ENCODE peak calls at places on chromosome 15, in eight cellular contexts. One of them, this sample, is unnamed.

GRCh38 chr15:96657096-96657495 is 326.6 kb downstream of the NR2F2 start:
- DNase-seq in GM12864: no peak
- DNase-seq in fibroblast of villous mesenchyme: no peak
- DNase-seq in NT2/D1: peak; percentile 2
- DNase-seq in small intestine: no peak
- DNase-seq in lower lobe of right lung: no peak
- DNase-seq in left ventricle myocardium inferior: no peak
- DNase-seq in choroid plexus epithelial cell: peak; percentile 2
- DNase-seq in this sample: no peak

GRCh38 chr15:58070801-58071418 is 5.4 kb upstream of the ALDH1A2 start:
- DNase-seq in GM12864: peak; percentile 4
- DNase-seq in fibroblast of villous mesenchyme: peak; percentile 69
- DNase-seq in NT2/D1: peak; percentile 63
- DNase-seq in small intestine: peak; percentile 68
- DNase-seq in lower lobe of right lung: peak; percentile 59
- DNase-seq in left ventricle myocardium inferior: peak; percentile 52
- DNase-seq in choroid plexus epithelial cell: peak; percentile 78
- DNase-seq in this sample: peak; percentile 56

GRCh38 chr15:62469874-62470688 is 305.0 kb upstream of the C2CD4B start:
- DNase-seq in GM12864: no peak
- DNase-seq in fibroblast of villous mesenchyme: peak; percentile 57
- DNase-seq in NT2/D1: no peak
- DNase-seq in small intestine: no peak
- DNase-seq in lower lobe of right lung: no peak
- DNase-seq in left ventricle myocardium inferior: peak; percentile 45
- DNase-seq in choroid plexus epithelial cell: peak; percentile 36
- DNase-seq in this sample: peak; percentile 23

GRCh38 chr15:20356444-20357138 is 185.0 kb downstream of the GOLGA6L6 start:
- DNase-seq in GM12864: no peak
- DNase-seq in fibroblast of villous mesenchyme: peak; percentile 69
- DNase-seq in NT2/D1: peak; percentile 72
- DNase-seq in small intestine: no peak
- DNase-seq in lower lobe of right lung: peak; percentile 73
- DNase-seq in left ventricle myocardium inferior: peak; percentile 54
- DNase-seq in choroid plexus epithelial cell: peak; percentile 16
- DNase-seq in this sample: peak; percentile 69

GRCh38 chr15:60780147-60780546 is 301.2 kb upstream of the ICE2 start:
- DNase-seq in GM12864: no peak
- DNase-seq in fibroblast of villous mesenchyme: no peak
- DNase-seq in NT2/D1: no peak
- DNase-seq in small intestine: no peak
- DNase-seq in lower lobe of right lung: no peak
- DNase-seq in left ventricle myocardium inferior: no peak
- DNase-seq in choroid plexus epithelial cell: no peak
- DNase-seq in this sample: no peak

GRCh38 chr15:31269961-31270575 is 56.6 kb upstream of the KLF13 start:
- DNase-seq in GM12864: no peak
- DNase-seq in fibroblast of villous mesenchyme: no peak
- DNase-seq in NT2/D1: no peak
- DNase-seq in small intestine: no peak
- DNase-seq in lower lobe of right lung: no peak
- DNase-seq in left ventricle myocardium inferior: no peak
- DNase-seq in choroid plexus epithelial cell: no peak
- DNase-seq in this sample: no peak

GRCh38 chr15:95903352-95903751 is 427.1 kb upstream of the NR2F2 start:
- DNase-seq in GM12864: no peak
- DNase-seq in fibroblast of villous mesenchyme: no peak
- DNase-seq in NT2/D1: no peak
- DNase-seq in small intestine: no peak
- DNase-seq in lower lobe of right lung: no peak
- DNase-seq in left ventricle myocardium inferior: no peak
- DNase-seq in choroid plexus epithelial cell: no peak
- DNase-seq in this sample: no peak

GRCh38 chr15:30992465-30992864 is 1.0 kb upstream of the MTMR10 start:
- DNase-seq in GM12864: no peak
- DNase-seq in fibroblast of villous mesenchyme: no peak
- DNase-seq in NT2/D1: no peak
- DNase-seq in small intestine: peak; percentile 30
- DNase-seq in lower lobe of right lung: peak; percentile 61
- DNase-seq in left ventricle myocardium inferior: no peak
- DNase-seq in choroid plexus epithelial cell: no peak
- DNase-seq in this sample: no peak

GRCh38 chr15:23642413-23643044 is 5.1 kb downstream of the MAGEL2 start:
- DNase-seq in GM12864: no peak
- DNase-seq in fibroblast of villous mesenchyme: peak; percentile 44
- DNase-seq in NT2/D1: no peak
- DNase-seq in small intestine: peak; percentile 61
- DNase-seq in lower lobe of right lung: peak; percentile 57
- DNase-seq in left ventricle myocardium inferior: peak; percentile 38
- DNase-seq in choroid plexus epithelial cell: peak; percentile 46
- DNase-seq in this sample: peak; percentile 63

GRCh38 chr15:79539426-79539825 is 107.3 kb downstream of the MINAR1 start:
- DNase-seq in GM12864: no peak
- DNase-seq in fibroblast of villous mesenchyme: no peak
- DNase-seq in NT2/D1: no peak
- DNase-seq in small intestine: no peak
- DNase-seq in lower lobe of right lung: no peak
- DNase-seq in left ventricle myocardium inferior: no peak
- DNase-seq in choroid plexus epithelial cell: no peak
- DNase-seq in this sample: no peak

GRCh38 chr15:99412626-99413025 is 153.2 kb upstream of the MEF2A start:
- DNase-seq in GM12864: no peak
- DNase-seq in fibroblast of villous mesenchyme: no peak
- DNase-seq in NT2/D1: no peak
- DNase-seq in small intestine: no peak
- DNase-seq in lower lobe of right lung: no peak
- DNase-seq in left ventricle myocardium inferior: no peak
- DNase-seq in choroid plexus epithelial cell: no peak
- DNase-seq in this sample: no peak

GRCh38 chr15:100725121-100726069 is 123.0 kb downstream of the ASB7 start:
- DNase-seq in GM12864: no peak
- DNase-seq in fibroblast of villous mesenchyme: peak; percentile 75
- DNase-seq in NT2/D1: no peak
- DNase-seq in small intestine: no peak
- DNase-seq in lower lobe of right lung: no peak
- DNase-seq in left ventricle myocardium inferior: no peak
- DNase-seq in choroid plexus epithelial cell: peak; percentile 44
- DNase-seq in this sample: peak; percentile 8

GRCh38 chr15:100723323-100723801 is 121.0 kb downstream of the ASB7 start:
- DNase-seq in GM12864: no peak
- DNase-seq in fibroblast of villous mesenchyme: no peak
- DNase-seq in NT2/D1: no peak
- DNase-seq in small intestine: no peak
- DNase-seq in lower lobe of right lung: no peak
- DNase-seq in left ventricle myocardium inferior: no peak
- DNase-seq in choroid plexus epithelial cell: no peak
- DNase-seq in this sample: peak; percentile 28

GRCh38 chr15:100720406-100720967 is 118.1 kb downstream of the ASB7 start:
- DNase-seq in GM12864: no peak
- DNase-seq in fibroblast of villous mesenchyme: no peak
- DNase-seq in NT2/D1: no peak
- DNase-seq in small intestine: no peak
- DNase-seq in lower lobe of right lung: no peak
- DNase-seq in left ventricle myocardium inferior: no peak
- DNase-seq in choroid plexus epithelial cell: no peak
- DNase-seq in this sample: no peak

GRCh38 chr15:100721758-100722550 is 119.6 kb downstream of the ASB7 start:
- DNase-seq in GM12864: no peak
- DNase-seq in fibroblast of villous mesenchyme: peak; percentile 99
- DNase-seq in NT2/D1: no peak
- DNase-seq in small intestine: peak; percentile 93
- DNase-seq in lower lobe of right lung: peak; percentile 73
- DNase-seq in left ventricle myocardium inferior: peak; percentile 62
- DNase-seq in choroid plexus epithelial cell: peak; percentile 99
- DNase-seq in this sample: peak; percentile 63

DNA sequence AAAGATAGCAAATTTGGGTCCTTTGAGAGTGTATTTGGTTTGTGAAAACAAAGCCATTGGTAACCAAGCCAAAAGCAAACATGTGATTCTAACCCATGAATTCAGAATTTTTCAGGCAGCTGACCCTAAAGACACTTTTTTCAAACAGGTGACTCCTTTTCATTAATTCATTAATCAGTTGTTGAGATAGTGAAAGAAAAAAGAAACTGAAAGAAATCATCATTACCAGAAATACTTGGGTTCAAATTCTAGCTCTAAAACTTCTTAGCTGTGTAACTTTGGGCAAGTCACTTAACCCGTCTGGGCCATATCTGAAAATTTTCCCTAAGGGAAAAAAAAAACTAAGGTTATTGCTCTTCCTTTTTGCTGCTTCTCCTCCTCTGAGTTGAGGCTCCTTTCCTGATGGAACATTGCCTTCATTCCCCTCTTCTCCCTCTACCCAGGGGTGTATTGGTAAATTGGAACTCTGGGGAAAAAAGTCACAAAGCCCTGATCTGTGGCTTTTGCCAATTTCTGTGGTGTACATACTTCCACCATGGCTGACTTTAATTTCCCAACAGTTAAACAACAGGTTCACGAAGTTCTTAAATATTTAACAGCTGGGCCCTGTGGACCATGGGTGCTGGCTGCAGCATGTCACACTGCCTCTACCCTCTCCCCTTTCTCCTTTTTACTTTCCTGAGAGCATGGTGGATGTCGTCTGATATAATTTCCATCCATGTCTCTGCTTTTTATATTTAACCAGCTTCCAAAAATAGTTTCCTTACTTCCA is 120.3 kb downstream of the ASB7 start:
- DNase-seq in GM12864: no peak
- DNase-seq in fibroblast of villous mesenchyme: no peak
- DNase-seq in NT2/D1: no peak
- DNase-seq in small intestine: no peak
- DNase-seq in lower lobe of right lung: no peak
- DNase-seq in left ventricle myocardium inferior: no peak
- DNase-seq in choroid plexus epithelial cell: no peak
- DNase-seq in this sample: no peak
- H3K4me3 ChIP-seq in GM12864: no peak overlapping the region
- H3K4me3 ChIP-seq in fibroblast of villous mesenchyme: no peak overlapping the region
- H3K4me3 ChIP-seq in NT2/D1: no peak overlapping the region
- H3K4me3 ChIP-seq in small intestine: no peak overlapping the region
- H3K4me3 ChIP-seq in lower lobe of right lung: no peak overlapping the region
- H3K4me3 ChIP-seq in left ventricle myocardium inferior: no peak overlapping the region
- H3K4me3 ChIP-seq in choroid plexus epithelial cell: no peak overlapping the region
- H3K4me3 ChIP-seq in this sample: no peak overlapping the region

DNA sequence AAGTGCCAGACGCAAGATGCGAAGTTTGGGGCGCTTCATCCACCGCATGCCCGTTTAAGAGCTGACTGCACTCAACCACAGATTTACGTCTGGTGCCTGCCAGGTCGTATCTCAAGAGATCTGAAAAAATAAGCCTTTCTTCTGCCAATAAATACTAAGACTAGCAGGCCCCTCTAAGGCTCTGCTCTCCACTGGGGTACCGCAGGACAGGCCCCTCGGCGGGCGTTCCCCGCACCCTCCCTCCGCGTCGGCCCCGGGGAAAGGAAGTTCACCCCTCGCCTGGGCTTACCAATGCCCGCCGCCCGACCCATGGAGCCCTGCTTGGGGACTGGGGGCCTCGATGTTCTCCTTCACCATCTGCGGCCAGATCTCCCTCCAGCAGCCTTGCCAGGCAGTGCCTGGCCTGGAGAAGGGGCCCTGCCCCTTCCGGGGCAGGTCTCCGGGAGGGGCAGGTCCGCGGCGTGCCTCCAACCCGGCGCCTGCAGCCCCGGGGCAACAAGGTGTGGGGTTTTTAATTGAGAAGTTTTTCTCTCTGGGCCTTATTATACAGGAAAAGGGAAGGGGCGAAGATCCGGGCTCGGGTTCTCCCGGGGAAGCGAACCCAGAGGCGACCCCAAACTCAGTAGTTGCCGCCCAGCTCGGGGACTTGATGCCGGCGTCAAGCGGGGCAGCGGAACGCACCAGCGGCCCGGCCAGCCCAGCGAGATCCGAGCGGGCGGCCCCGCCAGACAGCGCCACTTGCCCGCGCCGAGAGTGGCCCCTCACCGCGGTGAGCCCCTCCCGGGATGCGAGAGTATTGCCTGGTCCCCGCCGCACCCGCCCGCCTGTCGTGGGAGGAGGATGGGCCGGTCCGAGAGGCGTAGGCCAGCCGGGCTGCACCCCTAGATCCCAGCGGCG is 742 bp downstream of the GOLGA8B start:
- DNase-seq in GM12864: no peak
- DNase-seq in fibroblast of villous mesenchyme: peak; percentile 24
- DNase-seq in NT2/D1: no peak
- DNase-seq in small intestine: peak; percentile 42
- DNase-seq in lower lobe of right lung: no peak
- DNase-seq in left ventricle myocardium inferior: no peak
- DNase-seq in choroid plexus epithelial cell: peak; percentile 18
- DNase-seq in this sample: peak; percentile 51
- H3K4me3 ChIP-seq in GM12864: peak overlapping the region; percentile 86
- H3K4me3 ChIP-seq in fibroblast of villous mesenchyme: peak overlapping the region; percentile 74
- H3K4me3 ChIP-seq in NT2/D1: peak overlapping the region; percentile 70
- H3K4me3 ChIP-seq in small intestine: peak overlapping the region; percentile 87
- H3K4me3 ChIP-seq in lower lobe of right lung: peak overlapping the region; percentile 80
- H3K4me3 ChIP-seq in left ventricle myocardium inferior: peak overlapping the region; percentile 80
- H3K4me3 ChIP-seq in choroid plexus epithelial cell: peak overlapping the region; percentile 77
- H3K4me3 ChIP-seq in this sample: peak overlapping the region; percentile 97

DNA sequence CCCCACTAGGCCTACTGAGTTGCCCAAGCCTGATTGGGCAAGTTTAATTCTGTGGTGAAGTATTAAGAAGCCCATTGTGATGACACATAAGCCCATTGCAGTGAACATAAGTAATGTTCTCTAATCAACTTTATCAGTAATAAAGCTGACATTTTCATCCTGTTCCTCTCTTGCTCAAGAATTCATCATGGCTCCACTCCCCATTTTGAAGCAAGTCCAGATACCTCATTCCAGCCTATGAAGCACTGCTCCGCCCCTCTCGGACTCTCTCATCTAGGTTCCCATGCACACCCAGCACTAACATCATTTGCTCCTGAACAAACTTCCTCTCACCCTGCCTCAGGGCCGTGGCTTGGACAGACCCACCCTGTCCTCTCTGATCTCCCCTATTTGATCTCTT is 10.5 kb downstream of the SHF start:
- DNase-seq in GM12864: no peak
- DNase-seq in fibroblast of villous mesenchyme: no peak
- DNase-seq in NT2/D1: no peak
- DNase-seq in small intestine: no peak
- DNase-seq in lower lobe of right lung: no peak
- DNase-seq in left ventricle myocardium inferior: no peak
- DNase-seq in choroid plexus epithelial cell: no peak
- DNase-seq in this sample: no peak
- H3K4me3 ChIP-seq in GM12864: no peak overlapping the region
- H3K4me3 ChIP-seq in fibroblast of villous mesenchyme: no peak overlapping the region
- H3K4me3 ChIP-seq in NT2/D1: no peak overlapping the region
- H3K4me3 ChIP-seq in small intestine: no peak overlapping the region
- H3K4me3 ChIP-seq in lower lobe of right lung: no peak overlapping the region
- H3K4me3 ChIP-seq in left ventricle myocardium inferior: no peak overlapping the region
- H3K4me3 ChIP-seq in choroid plexus epithelial cell: no peak overlapping the region
- H3K4me3 ChIP-seq in this sample: no peak overlapping the region

DNA sequence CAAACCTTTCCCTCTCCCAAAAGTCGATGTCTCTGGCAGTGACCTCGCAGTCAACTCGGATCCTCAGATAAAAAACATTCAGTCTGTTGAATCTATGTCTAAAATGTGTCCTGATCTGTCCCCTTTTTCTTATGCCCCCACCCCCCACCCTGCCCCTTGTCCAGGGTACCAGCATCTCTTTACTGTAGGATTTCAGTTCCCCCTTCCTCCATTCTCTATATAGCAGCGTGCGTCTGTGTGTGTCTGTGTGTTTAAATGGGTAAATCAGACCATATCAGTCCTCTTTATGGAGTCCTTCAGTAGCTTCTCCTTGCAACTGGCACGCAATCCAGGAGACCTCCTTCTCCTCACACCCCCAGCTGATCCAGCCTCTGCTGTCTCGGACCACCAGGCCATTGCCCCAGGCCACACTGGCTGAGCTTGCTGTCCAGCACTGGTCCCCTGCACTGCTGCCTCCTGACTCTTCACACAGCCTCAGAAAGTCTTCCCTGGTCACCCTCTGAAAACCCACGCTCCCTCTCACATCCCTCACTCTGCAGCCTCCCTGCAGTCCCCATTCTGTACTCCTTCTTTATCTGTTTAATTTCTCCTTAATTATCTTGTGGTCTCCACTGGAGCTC is 1.5 kb downstream of the LRRK1 start:
- DNase-seq in GM12864: no peak
- DNase-seq in fibroblast of villous mesenchyme: no peak
- DNase-seq in NT2/D1: no peak
- DNase-seq in small intestine: no peak
- DNase-seq in lower lobe of right lung: no peak
- DNase-seq in left ventricle myocardium inferior: no peak
- DNase-seq in choroid plexus epithelial cell: no peak
- DNase-seq in this sample: no peak
- H3K4me3 ChIP-seq in GM12864: peak overlapping the region; percentile 66
- H3K4me3 ChIP-seq in fibroblast of villous mesenchyme: peak overlapping the region; percentile 70
- H3K4me3 ChIP-seq in NT2/D1: no peak overlapping the region
- H3K4me3 ChIP-seq in small intestine: no peak overlapping the region
- H3K4me3 ChIP-seq in lower lobe of right lung: peak overlapping the region; percentile 68
- H3K4me3 ChIP-seq in left ventricle myocardium inferior: peak overlapping the region; percentile 78
- H3K4me3 ChIP-seq in choroid plexus epithelial cell: no peak overlapping the region
- H3K4me3 ChIP-seq in this sample: no peak overlapping the region